ENCODE peak calls at places on chromosomes 3 and 15, in eight cellular contexts. T, J, C, Y, V, M, H and B are unnamed samples.

GRCh38 chr3:38555149-38555840 is 59.2 kb downstream of the EXOG start:
- DNase-seq in V (no peak), H (no peak), Y (no peak), C (no peak), T (no peak), J (no peak), M (no peak), B (no peak)

GRCh38 chr3:133831966-133832801 is 26.6 kb downstream of the SRPRB start:
- DNase-seq in T (no peak), H (no peak), C (no peak), J (peak), Y (no peak), M (no peak), V (no peak), B (no peak)

GRCh38 chr3:90011596-90011995 is 904.2 kb downstream of the EPHA3 start:
- DNase-seq in Y (no peak), M (no peak), C (no peak), V (no peak), T (no peak), H (no peak), J (no peak), B (no peak)

GRCh38 chr3:114706591-114707224 is 412.9 kb downstream of the TIGIT start:
- DNase-seq in J (peak), M (no peak), T (no peak), H (peak), C (no peak), Y (peak), V (peak), B (no peak)

GRCh38 chr3:78632925-78633324 is 1134.9 kb downstream of the ROBO1 start:
- DNase-seq in M (no peak), H (no peak), Y (no peak), T (no peak), V (no peak), J (no peak), C (no peak), B (peak)

GRCh38 chr3:140898340-140899180 is 43.1 kb upstream of the SLC25A36 start:
- DNase-seq in C (no peak), V (peak), Y (no peak), M (no peak), J (no peak), T (no peak), H (peak), B (peak)

GRCh38 chr3:170524072-170524471 is 61.8 kb downstream of the SLC7A14 start:
- DNase-seq in Y (no peak), V (peak), H (no peak), T (no peak), C (no peak), J (no peak), M (no peak), B (no peak)

GRCh38 chr15:97652700-97653167 is 307.8 kb upstream of the ARRDC4 start:
- DNase-seq in T (peak), M (peak), H (no peak), C (no peak), Y (no peak), V (peak), J (no peak), B (no peak)

GRCh38 chr15:67067161-67067853 is 1.9 kb downstream of the SMAD3 start:
- DNase-seq in H (no peak), T (peak), Y (no peak), V (peak), J (no peak), M (peak), C (no peak), B (peak)

GRCh38 chr15:49877117-49877860 is 241.7 kb downstream of the ATP8B4 start:
- DNase-seq in J (no peak), H (no peak), Y (no peak), T (no peak), C (no peak), V (no peak), M (no peak), B (peak)

GRCh38 chr3:65572175-65572777 is 466.4 kb downstream of the MAGI1 start:
- DNase-seq in M (no peak), Y (no peak), T (no peak), J (no peak), V (no peak), C (no peak), H (no peak), B (no peak)

GRCh38 chr3:126816956-126817777 is 113.1 kb downstream of the CHCHD6 start:
- DNase-seq in V (no peak), M (no peak), T (no peak), Y (no peak), J (no peak), H (no peak), C (no peak), B (no peak)

GRCh38 chr3:38620236-38620635 is 29.3 kb downstream of the SCN5A start:
- DNase-seq in T (no peak), M (no peak), J (no peak), V (no peak), Y (no peak), C (no peak), H (no peak), B (no peak)

GRCh38 chr3:35946121-35946856 is 307.0 kb downstream of the ARPP21 start:
- DNase-seq in T (no peak), J (peak), M (no peak), Y (no peak), V (peak), C (no peak), H (no peak), B (peak)

GRCh38 chr3:192715126-192715525 is 12.2 kb downstream of the FGF12 start:
- DNase-seq in C (no peak), T (no peak), H (no peak), J (no peak), V (no peak), M (no peak), Y (no peak), B (no peak)

GRCh38 chr3:14452676-14453367 is 50.4 kb downstream of the SLC6A6 start:
- DNase-seq in C (no peak), T (no peak), H (peak), M (peak), V (peak), Y (no peak), J (no peak), B (no peak)

GRCh38 chr3:188877381-188877780 is 294.4 kb upstream of the TPRG1 start:
- DNase-seq in H (no peak), Y (no peak), V (no peak), J (no peak), T (no peak), M (no peak), C (no peak), B (no peak)

GRCh38 chr3:57063027-57063426 is 2.6 kb downstream of the SPATA12 start:
- DNase-seq in M (no peak), Y (no peak), C (no peak), T (no peak), J (no peak), H (no peak), V (peak), B (no peak)

GRCh38 chr15:90550919-90551318 is 21.2 kb downstream of the CRTC3 start:
- DNase-seq in V (no peak), M (no peak), H (no peak), Y (no peak), T (no peak), J (no peak), C (no peak), B (no peak)

GRCh38 chr3:177468331-177468730 is 271.0 kb upstream of the TBL1XR1 start:
- DNase-seq in J (no peak), V (no peak), C (no peak), M (peak), H (no peak), Y (no peak), T (no peak), B (no peak)